ENCODE peak calls at places on chromosomes 1 and 21, in nine cellular contexts. J is breast epithelium, S is heart left ventricle, Z is Panc1, V is gastrocnemius medialis, P is Peyer's patch, X is uterus, D is OCI-LY7, C is dorsolateral prefrontal cortex. T is an unnamed sample.

GRCh38 chr21:41326414-41327080 is 9.9 kb downstream of the FAM3B start:
- DNase-seq in D (no peak), J (no peak), V (no peak), C (no peak), X (no peak), Z (no peak), S (no peak), P (no peak), T (no peak)

GRCh38 chr1:171142451-171143121 is 42.5 kb upstream of the FMO2 start:
- DNase-seq in Z (no peak), X (peak), D (no peak), S (peak), P (peak), C (no peak), V (peak), J (peak), T (peak)

GRCh38 chr1:185534806-185535205 is 199.4 kb upstream of the HMCN1 start:
- DNase-seq in D (no peak), V (no peak), Z (no peak), X (no peak), S (no peak), J (no peak), P (no peak), C (no peak), T (no peak)

GRCh38 chr1:206690516-206690915 is 5.8 kb downstream of the MAPKAPK2 start:
- DNase-seq in J (no peak), S (peak), V (peak), Z (no peak), P (no peak), D (no peak), C (no peak), X (no peak), T (no peak)

GRCh38 chr1:109113787-109114568 is at the start of gene ELAPOR1:
- DNase-seq in J (peak), Z (no peak), D (no peak), C (peak), S (no peak), V (no peak), P (peak), X (peak), T (peak)

GRCh38 chr21:38756746-38757145 is 49.0 kb upstream of the ETS2 start:
- DNase-seq in S (no peak), V (no peak), J (no peak), P (no peak), Z (no peak), X (no peak), C (no peak), D (no peak), T (no peak)

GRCh38 chr1:29557066-29557465 is 320.7 kb downstream of the PTPRU start:
- DNase-seq in J (no peak), V (no peak), D (no peak), Z (no peak), S (no peak), X (no peak), P (no peak), C (no peak), T (no peak)

GRCh38 chr1:47712596-47713299 is 274.9 kb downstream of the FOXD2 start:
- DNase-seq in X (no peak), V (no peak), D (no peak), J (no peak), C (no peak), S (no peak), Z (no peak), P (no peak), T (no peak)

GRCh38 chr1:214581785-214582184 is 21.2 kb upstream of the CENPF start:
- DNase-seq in Z (peak), X (no peak), D (no peak), S (no peak), V (peak), C (no peak), J (peak), P (no peak), T (no peak)

GRCh38 chr1:160806109-160806665 is 10.2 kb downstream of the LY9 start:
- DNase-seq in D (no peak), S (no peak), P (no peak), V (no peak), C (no peak), Z (no peak), J (no peak), X (no peak), T (no peak)

GRCh38 chr1:103942029-103942428 is 192.3 kb downstream of the AMY1C start:
- DNase-seq in V (no peak), S (no peak), X (no peak), D (no peak), J (no peak), Z (no peak), P (no peak), C (no peak), T (no peak)

DNA sequence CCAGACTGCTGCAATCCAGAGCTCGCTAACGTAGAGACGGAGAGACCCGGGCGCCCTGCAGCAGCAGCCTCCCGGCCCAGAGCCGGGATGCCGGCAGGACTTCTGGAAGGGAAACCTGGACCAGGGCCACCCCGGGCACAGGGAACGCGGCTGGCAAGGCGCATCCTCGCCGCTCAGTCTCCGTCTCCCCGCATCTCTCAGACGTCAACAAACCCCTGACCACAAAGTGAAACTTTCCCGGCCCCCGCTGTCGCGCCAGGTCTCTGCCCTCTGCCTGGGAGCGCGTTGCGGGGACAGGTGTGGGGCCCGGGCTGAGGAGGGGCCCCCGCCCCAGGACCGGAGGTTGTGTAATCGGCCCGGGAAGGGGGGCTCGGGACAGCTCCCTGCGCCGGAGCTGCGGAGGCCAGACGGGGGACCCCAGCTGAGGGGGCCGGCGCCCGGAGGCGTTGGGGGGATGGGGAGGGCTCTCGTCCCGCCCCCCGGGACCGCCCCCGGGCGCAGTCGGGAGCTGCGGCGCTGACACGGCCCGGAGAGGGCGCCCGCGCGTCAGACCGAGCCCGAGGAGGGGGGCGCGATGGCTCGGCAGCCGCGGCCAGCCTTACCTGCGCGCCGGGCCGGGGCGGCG is 116.6 kb upstream of the HIVEP3 start:
- DNase-seq in V (peak), P (peak), Z (no peak), X (no peak), D (peak), C (peak), S (peak), J (peak), T (peak)
- TF ChIP-seq CTCF in V (peak), P (peak), Z (peak), X (peak), D (peak), C (no peak), S (peak), J (no peak), T (peak)

DNA sequence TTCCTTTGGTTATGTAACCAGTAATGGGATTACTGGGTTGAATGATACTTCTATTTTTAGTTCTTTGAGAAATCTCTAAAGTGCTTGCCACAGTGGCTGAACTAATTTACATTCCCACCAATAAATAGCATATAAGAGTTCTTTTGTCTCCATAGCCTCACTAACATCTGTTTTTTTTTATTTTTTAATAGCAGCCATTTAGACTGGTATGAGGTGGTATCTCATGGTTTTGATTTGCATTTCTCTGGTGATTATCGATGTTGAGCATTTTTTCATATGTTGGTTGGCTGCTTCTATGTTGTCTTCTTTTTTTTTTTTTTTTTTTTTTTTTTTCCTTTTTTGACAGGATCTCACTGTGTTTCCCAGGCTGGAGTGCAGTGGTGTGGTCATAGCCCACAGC is 132.6 kb upstream of the L1TD1 start:
- DNase-seq in S (no peak), V (no peak), C (no peak), X (no peak), Z (no peak), J (no peak), P (no peak), D (no peak), T (no peak)
- H3K27ac ChIP-seq in S (no peak), V (no peak), C (no peak), X (no peak), Z (no peak), J (no peak), P (no peak), D (no peak), T (no peak)

GRCh38 chr1:50994997-50995396 is 25.0 kb downstream of the CDKN2C start:
- DNase-seq in S (no peak), D (no peak), X (no peak), J (no peak), Z (no peak), V (no peak), P (no peak), C (no peak), T (no peak)

GRCh38 chr1:50995651-50996050 is 25.6 kb downstream of the CDKN2C start:
- DNase-seq in Z (no peak), X (no peak), C (no peak), S (no peak), V (no peak), J (no peak), D (no peak), P (no peak), T (no peak)

GRCh38 chr1:51000651-51001050 is 30.6 kb downstream of the CDKN2C start:
- DNase-seq in C (no peak), D (peak), V (no peak), J (no peak), S (no peak), Z (no peak), X (no peak), P (no peak), T (no peak)

GRCh38 chr1:50996083-50996482 is 26.0 kb downstream of the CDKN2C start:
- DNase-seq in S (no peak), C (no peak), P (no peak), X (no peak), D (no peak), V (no peak), J (no peak), Z (no peak), T (no peak)

DNA sequence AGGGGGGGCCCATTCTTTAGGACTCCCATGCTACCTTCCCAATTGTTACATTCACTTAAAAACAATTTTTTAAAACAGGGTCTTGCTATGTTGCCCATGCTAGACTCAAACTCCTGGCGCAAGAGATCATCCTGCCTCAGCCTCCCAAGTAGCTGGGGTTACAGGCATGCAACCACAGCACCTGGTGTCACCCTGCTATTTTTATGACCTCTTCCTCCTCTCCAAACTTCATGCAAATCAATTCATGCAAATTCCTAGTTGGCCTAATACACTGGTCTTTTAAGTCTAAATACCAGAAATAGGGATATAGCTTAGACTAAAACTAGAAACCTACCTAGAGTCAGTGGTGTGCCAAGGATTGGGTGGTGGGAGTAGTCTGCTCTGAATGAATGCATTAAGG is 30.1 kb downstream of the CDKN2C start:
- DNase-seq in V (no peak), C (no peak), D (peak), S (no peak), Z (no peak), J (no peak), P (no peak), X (no peak), T (no peak)
- H3K4me3 ChIP-seq in V (no peak), C (no peak), D (peak), S (no peak), Z (no peak), J (no peak), P (no peak), X (no peak), T (no peak)

GRCh38 chr21:29347274-29347681 is 48.6 kb downstream of the BACH1 start:
- DNase-seq in J (no peak), V (no peak), X (no peak), P (peak), Z (no peak), S (no peak), C (no peak), D (no peak), T (peak)

GRCh38 chr21:29351691-29352090 is 53.0 kb downstream of the BACH1 start:
- DNase-seq in J (no peak), V (no peak), X (no peak), C (no peak), D (no peak), S (no peak), P (no peak), Z (no peak), T (no peak)

GRCh38 chr21:29349702-29350101 is 51.0 kb downstream of the BACH1 start:
- DNase-seq in D (no peak), X (no peak), V (no peak), S (no peak), Z (no peak), C (no peak), P (no peak), J (no peak), T (no peak)

GRCh38 chr21:29346771-29347170 is 48.0 kb downstream of the BACH1 start:
- DNase-seq in S (no peak), X (no peak), V (no peak), D (no peak), Z (no peak), C (no peak), J (no peak), P (no peak), T (no peak)

DNA sequence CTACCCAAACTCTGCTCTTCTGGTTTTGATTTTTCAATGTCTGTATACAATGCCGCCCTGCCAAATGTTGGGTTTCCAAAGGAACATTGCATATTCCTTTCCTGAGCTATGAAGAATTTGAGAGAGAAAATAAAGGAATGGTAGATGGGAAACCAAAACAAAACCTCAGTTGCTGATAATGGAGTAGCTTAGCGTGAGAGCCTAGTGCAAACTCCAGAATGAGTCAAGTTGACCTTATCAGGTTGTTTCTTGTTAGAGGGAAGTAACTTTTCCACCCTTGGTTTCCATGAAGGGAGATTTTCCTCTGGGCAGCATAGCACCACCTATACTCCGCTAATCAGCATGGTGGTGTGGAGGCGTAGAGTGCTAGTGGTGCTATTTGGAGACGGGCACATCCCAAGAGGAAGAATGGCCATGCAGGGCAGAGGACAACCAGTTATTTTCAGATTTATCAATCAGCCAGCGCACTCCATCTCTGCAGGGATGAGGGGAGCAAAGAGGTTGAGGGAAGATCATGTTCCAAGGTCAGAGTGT is 51.6 kb downstream of the BACH1 start:
- DNase-seq in Z (no peak), S (no peak), C (no peak), P (no peak), J (no peak), V (no peak), D (no peak), X (no peak), T (no peak)
- TF ChIP-seq CTCF in Z (no peak), S (no peak), C (no peak), P (no peak), J (no peak), V (no peak), D (no peak), X (no peak), T (no peak)